ENCODE peak calls at places on chromosomes 5 and 9, in eight cellular contexts. R is HFF-Myc; T is HS-27A; H is psoas muscle; N is stimulated activated naive CD8-positive, alpha-beta T cell treated with anti-CD3 and anti-CD28 coated beads, Interleukin-15, amount 100 ng/mL, for 72 hours; Y is SK-MEL-5; B is frontal cortex; A is hippocampal formation. E is an unnamed sample.

GRCh38 chr9:137074657-137075274 is 2.6 kb upstream of the UAP1L1 start:
- DNase-seq in R (no peak), T (no peak), H (no peak), N (no peak), Y (no peak), B (no peak), A (no peak), E (no peak)

GRCh38 chr9:132141364-132141947 is 20.4 kb upstream of the NTNG2 start:
- DNase-seq in R (no peak), T (no peak), H (no peak), N (no peak), Y (peak; percentile 54), B (peak; percentile 61), A (peak; percentile 62), E (peak; percentile 64)

GRCh38 chr5:489689-490080 is 34.6 kb downstream of the SLC9A3 start:
- DNase-seq in R (no peak), T (no peak), H (no peak), N (no peak), Y (no peak), B (no peak), A (no peak), E (no peak)

GRCh38 chr5:143886621-143887301 is 74.8 kb downstream of the HMHB1 start:
- DNase-seq in R (no peak), T (no peak), H (no peak), N (no peak), Y (no peak), B (no peak), A (no peak), E (peak; percentile 73)

GRCh38 chr9:14790628-14791027 is 68.1 kb upstream of the CER1 start:
- DNase-seq in R (no peak), T (no peak), H (no peak), N (no peak), Y (no peak), B (no peak), A (no peak), E (no peak)

GRCh38 chr9:35272989-35273388 is 111.2 kb downstream of the UNC13B start:
- DNase-seq in R (no peak), T (no peak), H (no peak), N (no peak), Y (no peak), B (no peak), A (no peak), E (no peak)

GRCh38 chr5:171667341-171668096 is 118.1 kb upstream of the SMIM23 start:
- DNase-seq in R (peak; percentile 79), T (no peak), H (peak; percentile 62), N (no peak), Y (no peak), B (no peak), A (no peak), E (no peak)

GRCh38 chr9:131260751-131261452 is 15.4 kb downstream of the FAM78A start:
- DNase-seq in R (no peak), T (no peak), H (no peak), N (no peak), Y (no peak), B (no peak), A (no peak), E (no peak)

GRCh38 chr5:132013006-132013689 is 1.7 kb upstream of the ACSL6 start:
- DNase-seq in R (no peak), T (no peak), H (peak; percentile 67), N (no peak), Y (no peak), B (no peak), A (no peak), E (no peak)

GRCh38 chr5:146620031-146620662 is 104.2 kb upstream of the GPR151 start:
- DNase-seq in R (no peak), T (no peak), H (no peak), N (no peak), Y (no peak), B (no peak), A (no peak), E (peak; percentile 23)

GRCh38 chr9:88319936-88320747 is 68.1 kb upstream of the SPIN1 start:
- DNase-seq in R (no peak), T (peak; percentile 47), H (no peak), N (no peak), Y (no peak), B (no peak), A (no peak), E (no peak)

E was measured in Ammon's horn.